ENCODE peak calls at places on chromosomes 2 and 18, in four cellular contexts. N is GM13976, Q is adrenal gland, B is neural crest cell. E is an unnamed sample.

GRCh38 chr2:181103659-181104058 is 123.3 kb downstream of the UBE2E3 start:
- DNase-seq in B (no peak), N (no peak), Q (no peak), E (no peak)

GRCh38 chr2:38602136-38602731 is 494 bp downstream of the HNRNPLL start:
- DNase-seq in B (no peak), Q (no peak), N (no peak), E (peak)

GRCh38 chr2:168241746-168242145 is 5.6 kb downstream of the STK39 start:
- DNase-seq in B (no peak), N (no peak), Q (no peak), E (no peak)

GRCh38 chr2:228023619-228024018 is 152.2 kb downstream of the DAW1 start:
- DNase-seq in Q (no peak), N (no peak), B (no peak), E (no peak)

GRCh38 chr2:113208995-113209868 is 35.5 kb downstream of the PSD4 start:
- DNase-seq in Q (no peak), N (no peak), B (no peak), E (no peak)

GRCh38 chr18:260547-260946 is 7.3 kb downstream of the THOC1 start:
- DNase-seq in B (no peak), N (no peak), Q (no peak), E (no peak)

GRCh38 chr2:239181074-239181581 is 219.7 kb downstream of the HDAC4 start:
- DNase-seq in N (no peak), B (no peak), Q (peak), E (no peak)

GRCh38 chr18:293557-293956 is 25.7 kb upstream of the THOC1 start:
- DNase-seq in Q (no peak), N (no peak), B (no peak), E (no peak)

DNA sequence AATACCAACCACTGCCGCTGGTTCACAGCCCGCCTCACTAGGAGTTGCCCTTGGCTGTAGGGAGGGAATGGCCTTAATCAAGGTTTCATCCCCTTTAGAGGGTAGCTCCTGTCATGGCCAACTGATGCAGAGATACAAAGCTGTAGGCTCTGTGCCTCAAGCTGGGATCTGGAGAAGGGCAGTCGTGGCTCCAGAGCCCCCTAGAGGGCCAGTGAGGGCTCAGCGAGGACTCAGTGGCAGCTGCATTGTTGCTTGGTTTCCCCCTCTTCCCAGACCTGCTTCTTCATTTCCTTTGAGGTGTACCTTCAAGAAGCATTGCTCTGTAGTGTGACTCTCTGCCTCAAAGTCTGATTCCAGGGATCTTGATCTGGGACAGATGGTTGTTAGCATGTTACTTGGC is 302.1 kb downstream of the LPIN1 start:
- DNase-seq in B (no peak), N (no peak), Q (no peak), E (peak)
- TF ChIP-seq CTCF in B (no peak), N (no peak), Q (no peak), E (no peak)

GRCh38 chr2:241009601-241010530 is 11.4 kb downstream of the SNED1 start:
- DNase-seq in N (peak), B (no peak), Q (peak), E (peak)
- TF ChIP-seq CTCF in N (no peak), B (peak), Q (peak), E (no peak)

GRCh38 chr2:237315170-237315880 is 98.6 kb downstream of the COL6A3 start:
- DNase-seq in B (peak), Q (peak), N (no peak), E (no peak)
- TF ChIP-seq CTCF in B (no peak), Q (peak), N (no peak), E (no peak)

DNA sequence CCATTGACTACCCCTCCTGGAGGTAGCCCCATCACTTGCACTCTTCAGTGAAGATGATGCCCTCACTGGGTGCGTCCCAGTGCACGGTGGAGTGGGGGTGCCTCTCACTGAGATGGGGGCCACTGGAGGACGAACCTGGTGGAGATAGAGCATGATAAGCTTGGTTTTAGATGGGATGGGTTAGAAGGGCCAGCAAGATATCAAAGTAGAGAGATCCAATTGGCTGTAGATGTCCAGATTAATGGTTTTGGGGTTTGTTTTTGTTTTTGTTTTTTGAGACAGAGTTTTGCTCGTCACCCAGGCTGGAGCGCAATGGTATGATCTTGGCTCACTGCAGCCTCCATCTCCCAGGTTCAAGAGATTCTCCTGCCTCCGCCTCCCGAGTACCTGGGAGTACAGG is 28.3 kb downstream of the DPYSL5 start:
- DNase-seq in B (no peak), Q (no peak), N (no peak), E (no peak)
- TF ChIP-seq CTCF in B (no peak), Q (no peak), N (no peak), E (no peak)

GRCh38 chr2:139478191-139478914 is 698.2 kb upstream of the NXPH2 start:
- DNase-seq in N (no peak), B (no peak), Q (no peak), E (no peak)
- TF ChIP-seq CTCF in N (no peak), B (peak), Q (no peak), E (no peak)